ENCODE peak calls at places on chromosome 10, in four cellular contexts. A, W, G and M are unnamed samples.

GRCh38 chr10:29795856-29796255 is 161.1 kb upstream of the SVIL start:
- DNase-seq in W (no peak), G (peak), A (peak), M (no peak)

GRCh38 chr10:80163741-80164341 is 31.3 kb downstream of the PLAC9 start:
- DNase-seq in A (peak), W (no peak), G (peak), M (no peak)

GRCh38 chr10:132984801-132985545 is 42.6 kb upstream of the CFAP46 start:
- DNase-seq in A (no peak), W (no peak), G (no peak), M (no peak)

GRCh38 chr10:64477791-64478190 is 956.6 kb downstream of the REEP3 start:
- DNase-seq in G (no peak), A (no peak), W (no peak), M (no peak)

GRCh38 chr10:103069453-103070331 is 123.4 kb downstream of the NT5C2 start:
- DNase-seq in W (peak), G (peak), A (peak), M (peak)

GRCh38 chr10:12391191-12391590 is 41.8 kb downstream of the CAMK1D start:
- DNase-seq in W (no peak), A (no peak), G (no peak), M (no peak)

GRCh38 chr10:72076756-72077155 is 11.6 kb downstream of the SPOCK2 start:
- DNase-seq in A (no peak), W (no peak), G (no peak), M (no peak)

GRCh38 chr10:131872837-131873375 is 27.9 kb upstream of the PPP2R2D start:
- DNase-seq in W (no peak), G (no peak), A (no peak), M (no peak)

GRCh38 chr10:14056545-14057332 is 274.0 kb downstream of the FRMD4A start:
- DNase-seq in W (no peak), G (peak), A (no peak), M (peak)

GRCh38 chr10:123972481-123973401 is 81.1 kb upstream of the CPXM2 start:
- DNase-seq in A (no peak), G (no peak), W (no peak), M (no peak)

GRCh38 chr10:77844713-77845454 is 81.7 kb downstream of the DLG5 start:
- DNase-seq in G (peak), W (no peak), A (peak), M (peak)

GRCh38 chr10:85645097-85645496 is 721.5 kb downstream of the GRID1 start:
- DNase-seq in A (no peak), G (no peak), W (no peak), M (no peak)

GRCh38 chr10:133379152-133379800 is at the start of gene PAOX:
- DNase-seq in A (peak), G (peak), W (peak), M (no peak)

GRCh38 chr10:7264313-7264741 is 146.5 kb downstream of the SFMBT2 start:
- DNase-seq in W (no peak), G (peak), A (peak), M (no peak)

GRCh38 chr10:13803566-13804554 is 217.1 kb downstream of the PRPF18 start:
- DNase-seq in W (no peak), G (peak), A (no peak), M (no peak)

GRCh38 chr10:29177266-29177832 is 111.5 kb upstream of the LYZL1 start:
- DNase-seq in A (no peak), G (no peak), W (no peak), M (no peak)

GRCh38 chr10:132938472-132939329 is 3.7 kb downstream of the CFAP46 start:
- DNase-seq in W (no peak), A (no peak), G (no peak), M (peak)

GRCh38 chr10:35778344-35778743 is 136.2 kb upstream of the FZD8 start:
- DNase-seq in G (no peak), W (no peak), A (no peak), M (no peak)

GRCh38 chr10:93034426-93034825 is 26.2 kb upstream of the CYP26C1 start:
- DNase-seq in A (no peak), G (no peak), W (no peak), M (no peak)

GRCh38 chr10:131092876-131093275 is 218.6 kb downstream of the TCERG1L start:
- DNase-seq in A (no peak), W (no peak), G (no peak), M (no peak)

GRCh38 chr10:80924063-80924952 is 386.6 kb downstream of the SH2D4B start:
- DNase-seq in G (peak), A (peak), W (no peak), M (peak)

GRCh38 chr10:69864321-69864720 is 62.6 kb downstream of the COL13A1 start:
- DNase-seq in G (peak), W (no peak), A (no peak), M (peak)

GRCh38 chr10:92517034-92517655 is 56.7 kb downstream of the IDE start:
- DNase-seq in W (peak), A (peak), G (peak), M (peak)

GRCh38 chr10:64350665-64351064 is 829.5 kb downstream of the REEP3 start:
- DNase-seq in A (no peak), G (no peak), W (no peak), M (no peak)

GRCh38 chr10:91596821-91597396 is 36.0 kb downstream of the PPP1R3C start:
- DNase-seq in G (peak), A (no peak), W (no peak), M (peak)

GRCh38 chr10:67088035-67088434 is 162.2 kb downstream of the LRRTM3 start:
- DNase-seq in W (no peak), G (no peak), A (no peak), M (no peak)

GRCh38 chr10:17669185-17669872 is 25.4 kb downstream of the STAM start:
- DNase-seq in G (no peak), W (no peak), A (no peak), M (no peak)

GRCh38 chr10:19412531-19412930 is 363.9 kb downstream of the MALRD1 start:
- DNase-seq in A (peak), G (peak), W (no peak), M (peak)

GRCh38 chr10:5645944-5646617 is 20.3 kb downstream of the ASB13 start:
- DNase-seq in W (no peak), G (no peak), A (no peak), M (no peak)

GRCh38 chr10:127977368-127978009 is 70.6 kb downstream of the PTPRE start:
- DNase-seq in A (no peak), G (peak), W (peak), M (peak)

GRCh38 chr10:6618340-6618739 is 38.3 kb upstream of the PRKCQ start:
- DNase-seq in W (no peak), A (no peak), G (no peak), M (no peak)

GRCh38 chr10:132709471-132709951 is 76.4 kb downstream of the NKX6-2 start:
- DNase-seq in G (no peak), A (no peak), W (no peak), M (no peak)

GRCh38 chr10:17906002-17906401 is 45.7 kb upstream of the SLC39A12 start:
- DNase-seq in W (no peak), A (no peak), G (no peak), M (no peak)

GRCh38 chr10:29479081-29479917 is 155.5 kb downstream of the SVIL start:
- DNase-seq in G (peak), A (no peak), W (no peak), M (peak)

GRCh38 chr10:12602557-12602956 is 253.2 kb downstream of the CAMK1D start:
- DNase-seq in G (no peak), A (no peak), W (no peak), M (no peak)

GRCh38 chr10:92242910-92243671 is 47.8 kb downstream of the CPEB3 start:
- DNase-seq in A (peak), W (peak), G (peak), M (peak)

GRCh38 chr10:125160856-125161569 is 650 bp upstream of the CTBP2 start:
- DNase-seq in A (peak), W (peak), G (peak), M (peak)
- H3K27ac ChIP-seq in A (peak), W (peak), G (peak), M (peak)

DNA sequence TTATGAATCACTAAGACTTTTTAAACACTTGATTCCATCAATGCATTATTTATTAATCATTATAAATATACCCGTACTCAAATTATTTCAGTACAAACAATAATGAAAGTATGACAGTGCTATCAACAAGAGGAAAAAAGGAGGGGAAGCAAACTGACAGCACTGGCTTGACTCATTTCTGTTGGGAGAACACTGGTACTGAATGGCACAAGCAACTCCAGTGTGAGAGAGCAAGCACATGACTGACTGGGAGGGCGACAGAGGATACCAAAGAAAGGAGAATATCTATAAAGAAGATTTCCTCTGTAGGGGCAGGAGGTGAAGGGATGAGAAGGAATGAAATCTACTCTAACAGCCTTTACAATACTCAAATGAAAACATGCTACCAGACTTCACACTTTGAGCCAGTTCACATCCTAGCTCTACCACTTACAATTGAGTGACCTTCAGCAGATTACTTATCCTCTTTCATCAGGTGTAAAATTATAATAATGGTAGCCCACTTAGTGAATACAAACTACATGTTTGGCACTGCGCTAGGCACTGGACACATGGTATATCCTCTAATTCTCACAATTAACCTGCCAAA is 1.5 kb downstream of the USP54 start:
- DNase-seq in A (peak), W (no peak), G (peak), M (peak)
- H3K27ac ChIP-seq in A (peak), W (no peak), G (no peak), M (peak)

DNA sequence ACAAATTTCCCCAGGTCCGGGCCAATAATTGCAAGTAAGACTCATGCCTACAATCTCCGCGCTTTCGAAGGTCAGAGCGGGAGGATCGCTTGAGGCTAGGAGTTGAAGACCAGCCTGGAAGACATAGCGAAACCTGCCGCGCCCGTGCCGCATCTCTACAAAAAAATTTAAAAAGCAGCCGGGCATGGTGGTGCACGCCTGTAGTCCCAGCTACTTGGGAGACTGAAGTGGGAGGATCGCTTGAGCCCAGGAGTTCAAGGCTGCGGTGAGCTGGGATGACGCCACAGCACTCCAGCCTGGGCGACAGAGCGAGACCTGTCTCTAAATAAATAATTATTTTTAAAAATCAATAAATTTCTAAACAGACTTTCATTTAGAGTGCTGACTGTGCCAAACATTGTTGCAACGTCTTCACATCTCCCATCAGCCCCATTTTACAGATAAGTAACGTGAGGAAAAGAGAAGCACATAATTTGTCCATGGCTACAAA is 494 bp upstream of the CFAP43 start:
- DNase-seq in W (no peak), A (no peak), G (no peak), M (no peak)
- H3K27ac ChIP-seq in W (no peak), A (no peak), G (no peak), M (no peak)

GRCh38 chr10:88082391-88082790 is 219.0 kb downstream of the PTEN start:
- DNase-seq in W (no peak), A (no peak), G (no peak), M (no peak)
- H3K27ac ChIP-seq in W (peak), A (no peak), G (no peak), M (no peak)

DNA sequence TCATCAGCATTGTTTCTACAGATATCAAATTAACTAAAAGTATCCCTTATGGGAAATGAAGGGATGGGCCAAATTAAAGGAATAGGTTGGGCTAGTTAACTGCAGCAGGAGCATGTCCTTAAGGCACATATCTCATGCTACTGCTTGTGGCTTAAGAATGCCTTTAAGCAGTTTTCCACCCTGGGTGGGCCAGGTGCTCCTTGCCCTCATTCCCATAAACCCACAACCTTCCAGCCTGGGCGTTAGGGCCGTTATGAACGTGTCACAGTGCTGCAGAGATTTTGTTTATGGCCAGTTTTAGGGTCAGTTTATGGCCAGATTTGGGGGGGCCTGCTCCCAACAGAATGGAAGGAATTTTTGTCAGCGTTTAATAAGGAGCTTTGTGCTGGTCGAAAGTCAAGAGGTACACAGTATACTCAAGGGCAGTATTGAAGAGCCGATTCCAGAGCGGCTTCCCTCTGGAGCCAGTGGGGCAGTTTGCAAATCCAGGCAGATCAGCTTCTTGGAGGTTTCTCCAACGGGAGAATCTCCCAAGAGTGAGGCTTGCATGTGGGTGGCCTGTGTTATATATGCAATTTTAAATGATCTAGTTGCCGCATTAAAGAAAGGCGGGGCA is 7.7 kb downstream of the PFKP start:
- DNase-seq in A (no peak), G (no peak), W (no peak), M (no peak)
- H3K27ac ChIP-seq in A (no peak), G (no peak), W (no peak), M (no peak)

GRCh38 chr10:15369642-15370211 is 1.4 kb downstream of the FAM171A1 start:
- DNase-seq in G (no peak), A (peak), W (no peak), M (no peak)
- H3K27ac ChIP-seq in G (peak), A (no peak), W (no peak), M (peak)

GRCh38 chr10:32386623-32387022 is 39.7 kb upstream of the EPC1 start:
- DNase-seq in G (peak), W (no peak), A (no peak), M (no peak)
- H3K27ac ChIP-seq in G (no peak), W (no peak), A (no peak), M (no peak)